ENCODE peak calls at places on chromosomes 2 and 18, in six cellular contexts. One of them, this sample, is unnamed.

GRCh38 chr2:38152093-38152492 is 76.1 kb upstream of the CYP1B1 start:
- DNase-seq in HFF-Myc: no peak
- DNase-seq in astrocyte: no peak
- DNase-seq in GM20000: no peak
- DNase-seq in endodermal cell: no peak
- DNase-seq in CD8-positive, alpha-beta T cell: no peak
- DNase-seq in this sample: no peak

GRCh38 chr18:44238911-44239310 is 441.8 kb upstream of the SETBP1 start:
- DNase-seq in HFF-Myc: no peak
- DNase-seq in astrocyte: peak
- DNase-seq in GM20000: no peak
- DNase-seq in endodermal cell: no peak
- DNase-seq in CD8-positive, alpha-beta T cell: no peak
- DNase-seq in this sample: no peak

GRCh38 chr18:31498450-31499156 is 626 bp downstream of the DSG2 start:
- DNase-seq in HFF-Myc: no peak
- DNase-seq in astrocyte: peak
- DNase-seq in GM20000: peak
- DNase-seq in endodermal cell: no peak
- DNase-seq in CD8-positive, alpha-beta T cell: no peak
- DNase-seq in this sample: no peak

GRCh38 chr18:21636769-21637168 is 24.7 kb downstream of the SNRPD1 start:
- DNase-seq in HFF-Myc: peak
- DNase-seq in astrocyte: no peak
- DNase-seq in GM20000: no peak
- DNase-seq in endodermal cell: no peak
- DNase-seq in CD8-positive, alpha-beta T cell: no peak
- DNase-seq in this sample: no peak

GRCh38 chr2:34104601-34105000 is 505.5 kb upstream of the FAM98A start:
- DNase-seq in HFF-Myc: no peak
- DNase-seq in astrocyte: no peak
- DNase-seq in GM20000: no peak
- DNase-seq in endodermal cell: no peak
- DNase-seq in CD8-positive, alpha-beta T cell: no peak
- DNase-seq in this sample: no peak

GRCh38 chr18:64332851-64333250 is 184.0 kb upstream of the LINC00305 start:
- DNase-seq in HFF-Myc: no peak
- DNase-seq in astrocyte: no peak
- DNase-seq in GM20000: no peak
- DNase-seq in endodermal cell: no peak
- DNase-seq in CD8-positive, alpha-beta T cell: no peak
- DNase-seq in this sample: no peak

GRCh38 chr2:109403841-109404201 is 209.9 kb downstream of the SEPTIN10 start:
- DNase-seq in HFF-Myc: no peak
- DNase-seq in astrocyte: no peak
- DNase-seq in GM20000: no peak
- DNase-seq in endodermal cell: no peak
- DNase-seq in CD8-positive, alpha-beta T cell: no peak
- DNase-seq in this sample: no peak

GRCh38 chr18:46155652-46156051 is 51.5 kb downstream of the HAUS1 start:
- DNase-seq in HFF-Myc: no peak
- DNase-seq in astrocyte: peak
- DNase-seq in GM20000: no peak
- DNase-seq in endodermal cell: no peak
- DNase-seq in CD8-positive, alpha-beta T cell: peak
- DNase-seq in this sample: no peak

GRCh38 chr2:118539290-118539689 is 308.2 kb downstream of the EN1 start:
- DNase-seq in HFF-Myc: no peak
- DNase-seq in astrocyte: peak
- DNase-seq in GM20000: no peak
- DNase-seq in endodermal cell: peak
- DNase-seq in CD8-positive, alpha-beta T cell: no peak
- DNase-seq in this sample: no peak

GRCh38 chr18:44887227-44887631 is 206.5 kb downstream of the SETBP1 start:
- DNase-seq in HFF-Myc: peak
- DNase-seq in astrocyte: peak
- DNase-seq in GM20000: peak
- DNase-seq in endodermal cell: peak
- DNase-seq in CD8-positive, alpha-beta T cell: no peak
- DNase-seq in this sample: no peak

GRCh38 chr2:236665130-236665529 is 95.5 kb downstream of the ACKR3 start:
- DNase-seq in HFF-Myc: no peak
- DNase-seq in astrocyte: no peak
- DNase-seq in GM20000: no peak
- DNase-seq in endodermal cell: no peak
- DNase-seq in CD8-positive, alpha-beta T cell: no peak
- DNase-seq in this sample: no peak

GRCh38 chr18:63218472-63218871 is 101.1 kb downstream of the BCL2 start:
- DNase-seq in HFF-Myc: no peak
- DNase-seq in astrocyte: no peak
- DNase-seq in GM20000: no peak
- DNase-seq in endodermal cell: no peak
- DNase-seq in CD8-positive, alpha-beta T cell: no peak
- DNase-seq in this sample: no peak

GRCh38 chr18:5294113-5294617 is 1.4 kb downstream of the ZBTB14 start:
- DNase-seq in HFF-Myc: no peak
- DNase-seq in astrocyte: no peak
- DNase-seq in GM20000: no peak
- DNase-seq in endodermal cell: no peak
- DNase-seq in CD8-positive, alpha-beta T cell: no peak
- DNase-seq in this sample: peak

GRCh38 chr2:164840930-164841718 is 499 bp downstream of the COBLL1 start:
- DNase-seq in HFF-Myc: no peak
- DNase-seq in astrocyte: peak
- DNase-seq in GM20000: peak
- DNase-seq in endodermal cell: peak
- DNase-seq in CD8-positive, alpha-beta T cell: no peak
- DNase-seq in this sample: no peak

GRCh38 chr2:41475959-41476358 is 571.9 kb upstream of the PKDCC start:
- DNase-seq in HFF-Myc: no peak
- DNase-seq in astrocyte: no peak
- DNase-seq in GM20000: peak
- DNase-seq in endodermal cell: no peak
- DNase-seq in CD8-positive, alpha-beta T cell: no peak
- DNase-seq in this sample: no peak

GRCh38 chr18:74175658-74176057 is 27.3 kb downstream of the TIMM21 start:
- DNase-seq in HFF-Myc: no peak
- DNase-seq in astrocyte: no peak
- DNase-seq in GM20000: no peak
- DNase-seq in endodermal cell: no peak
- DNase-seq in CD8-positive, alpha-beta T cell: no peak
- DNase-seq in this sample: no peak

GRCh38 chr2:20544093-20544747 is 97.3 kb downstream of the RHOB start:
- DNase-seq in HFF-Myc: no peak
- DNase-seq in astrocyte: no peak
- DNase-seq in GM20000: no peak
- DNase-seq in endodermal cell: no peak
- DNase-seq in CD8-positive, alpha-beta T cell: no peak
- DNase-seq in this sample: no peak

GRCh38 chr18:44895176-44895798 is 214.6 kb downstream of the SETBP1 start:
- DNase-seq in HFF-Myc: peak
- DNase-seq in astrocyte: peak
- DNase-seq in GM20000: peak
- DNase-seq in endodermal cell: no peak
- DNase-seq in CD8-positive, alpha-beta T cell: no peak
- DNase-seq in this sample: no peak

GRCh38 chr2:19738707-19739106 is 163.1 kb downstream of the TTC32 start:
- DNase-seq in HFF-Myc: no peak
- DNase-seq in astrocyte: no peak
- DNase-seq in GM20000: no peak
- DNase-seq in endodermal cell: no peak
- DNase-seq in CD8-positive, alpha-beta T cell: no peak
- DNase-seq in this sample: no peak

GRCh38 chr2:173205375-173205774 is 129.7 kb downstream of the MAP3K20 start:
- DNase-seq in HFF-Myc: no peak
- DNase-seq in astrocyte: no peak
- DNase-seq in GM20000: no peak
- DNase-seq in endodermal cell: no peak
- DNase-seq in CD8-positive, alpha-beta T cell: no peak
- DNase-seq in this sample: no peak

GRCh38 chr2:196338440-196338839 is 167.1 kb upstream of the STK17B start:
- DNase-seq in HFF-Myc: no peak
- DNase-seq in astrocyte: no peak
- DNase-seq in GM20000: no peak
- DNase-seq in endodermal cell: no peak
- DNase-seq in CD8-positive, alpha-beta T cell: no peak
- DNase-seq in this sample: no peak

GRCh38 chr2:1839066-1839756 is 94.9 kb upstream of the PXDN start:
- DNase-seq in HFF-Myc: no peak
- DNase-seq in astrocyte: no peak
- DNase-seq in GM20000: no peak
- DNase-seq in endodermal cell: peak
- DNase-seq in CD8-positive, alpha-beta T cell: no peak
- DNase-seq in this sample: no peak
- TF ChIP-seq CTCF in HFF-Myc: no peak
- TF ChIP-seq CTCF in astrocyte: no peak
- TF ChIP-seq CTCF in GM20000: no peak
- TF ChIP-seq CTCF in endodermal cell: peak
- TF ChIP-seq CTCF in CD8-positive, alpha-beta T cell: no peak
- TF ChIP-seq CTCF in this sample: no peak

GRCh38 chr18:48422947-48423378 is 13.8 kb upstream of the ZBTB7C start:
- DNase-seq in HFF-Myc: no peak
- DNase-seq in astrocyte: no peak
- DNase-seq in GM20000: no peak
- DNase-seq in endodermal cell: peak
- DNase-seq in CD8-positive, alpha-beta T cell: no peak
- DNase-seq in this sample: no peak

GRCh38 chr18:48418000-48418399 is 8.8 kb upstream of the ZBTB7C start:
- DNase-seq in HFF-Myc: no peak
- DNase-seq in astrocyte: no peak
- DNase-seq in GM20000: no peak
- DNase-seq in endodermal cell: no peak
- DNase-seq in CD8-positive, alpha-beta T cell: no peak
- DNase-seq in this sample: no peak

GRCh38 chr18:48418409-48419267 is 9.5 kb upstream of the ZBTB7C start:
- DNase-seq in HFF-Myc: no peak
- DNase-seq in astrocyte: no peak
- DNase-seq in GM20000: no peak
- DNase-seq in endodermal cell: no peak
- DNase-seq in CD8-positive, alpha-beta T cell: no peak
- DNase-seq in this sample: no peak

GRCh38 chr18:48419268-48420022 is 10.3 kb upstream of the ZBTB7C start:
- DNase-seq in HFF-Myc: no peak
- DNase-seq in astrocyte: no peak
- DNase-seq in GM20000: no peak
- DNase-seq in endodermal cell: peak
- DNase-seq in CD8-positive, alpha-beta T cell: no peak
- DNase-seq in this sample: no peak
- TF ChIP-seq CTCF in HFF-Myc: no peak
- TF ChIP-seq CTCF in astrocyte: no peak
- TF ChIP-seq CTCF in GM20000: no peak
- TF ChIP-seq CTCF in endodermal cell: peak
- TF ChIP-seq CTCF in CD8-positive, alpha-beta T cell: no peak
- TF ChIP-seq CTCF in this sample: no peak

GRCh38 chr2:232444409-232445148 is 11.4 kb upstream of the ALPI start:
- DNase-seq in HFF-Myc: peak
- DNase-seq in astrocyte: peak
- DNase-seq in GM20000: peak
- DNase-seq in endodermal cell: peak
- DNase-seq in CD8-positive, alpha-beta T cell: peak
- DNase-seq in this sample: no peak
- TF ChIP-seq CTCF in HFF-Myc: peak
- TF ChIP-seq CTCF in astrocyte: peak
- TF ChIP-seq CTCF in GM20000: peak
- TF ChIP-seq CTCF in endodermal cell: peak
- TF ChIP-seq CTCF in CD8-positive, alpha-beta T cell: peak
- TF ChIP-seq CTCF in this sample: no peak

GRCh38 chr2:25041307-25041927 is 459 bp upstream of the EFR3B start:
- DNase-seq in HFF-Myc: no peak
- DNase-seq in astrocyte: no peak
- DNase-seq in GM20000: peak
- DNase-seq in endodermal cell: peak
- DNase-seq in CD8-positive, alpha-beta T cell: peak
- DNase-seq in this sample: no peak
- TF ChIP-seq CTCF in HFF-Myc: peak
- TF ChIP-seq CTCF in astrocyte: peak
- TF ChIP-seq CTCF in GM20000: no peak
- TF ChIP-seq CTCF in endodermal cell: peak
- TF ChIP-seq CTCF in CD8-positive, alpha-beta T cell: no peak
- TF ChIP-seq CTCF in this sample: no peak

GRCh38 chr2:176120369-176121307 is 1.9 kb upstream of the HOXD9 start:
- DNase-seq in HFF-Myc: no peak
- DNase-seq in astrocyte: no peak
- DNase-seq in GM20000: no peak
- DNase-seq in endodermal cell: peak
- DNase-seq in CD8-positive, alpha-beta T cell: no peak
- DNase-seq in this sample: no peak
- TF ChIP-seq CTCF in HFF-Myc: no peak
- TF ChIP-seq CTCF in astrocyte: no peak
- TF ChIP-seq CTCF in GM20000: no peak
- TF ChIP-seq CTCF in endodermal cell: peak
- TF ChIP-seq CTCF in CD8-positive, alpha-beta T cell: no peak
- TF ChIP-seq CTCF in this sample: no peak

GRCh38 chr2:144159264-144159663 is 360.7 kb downstream of the ZEB2 start:
- DNase-seq in HFF-Myc: no peak
- DNase-seq in astrocyte: no peak
- DNase-seq in GM20000: no peak
- DNase-seq in endodermal cell: no peak
- DNase-seq in CD8-positive, alpha-beta T cell: no peak
- DNase-seq in this sample: no peak
- TF ChIP-seq CTCF in HFF-Myc: no peak
- TF ChIP-seq CTCF in astrocyte: no peak
- TF ChIP-seq CTCF in GM20000: no peak
- TF ChIP-seq CTCF in endodermal cell: peak
- TF ChIP-seq CTCF in CD8-positive, alpha-beta T cell: no peak
- TF ChIP-seq CTCF in this sample: no peak

DNA sequence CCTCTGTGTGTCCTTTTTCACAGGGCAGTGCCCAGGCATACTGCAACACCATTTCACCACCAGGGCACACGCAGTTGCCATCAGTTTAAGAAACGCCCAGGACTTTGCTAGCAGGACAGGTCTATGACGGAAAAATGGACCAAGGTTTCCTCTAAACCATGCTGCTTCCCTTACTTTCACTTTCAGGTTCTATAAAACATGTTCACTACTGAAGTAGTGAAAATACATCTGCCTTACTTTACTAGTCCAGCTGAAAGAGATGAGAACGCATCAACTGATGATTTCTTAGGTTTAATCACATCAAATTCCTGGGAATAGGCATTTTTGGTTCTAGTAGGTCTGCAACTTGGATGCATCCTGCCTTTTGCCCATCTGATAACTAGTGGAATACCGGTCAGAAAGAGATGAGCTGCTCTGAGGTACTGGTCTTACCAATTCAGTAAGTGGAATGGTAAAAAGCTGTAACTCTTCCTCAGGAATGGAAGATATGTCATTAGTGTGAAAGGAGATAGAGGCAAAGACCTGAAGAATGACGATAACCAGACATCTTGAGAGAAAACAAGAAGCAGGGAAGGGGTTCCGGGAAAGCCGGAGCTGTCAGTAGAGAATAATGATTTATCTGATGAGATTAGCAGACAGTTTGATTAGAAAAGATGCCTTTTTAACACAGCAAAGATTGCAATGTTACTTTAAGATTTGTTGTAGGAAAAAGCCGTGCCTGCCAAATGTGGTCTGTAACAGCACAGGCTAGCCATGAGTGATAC is 110.3 kb downstream of the TCF4 start:
- DNase-seq in HFF-Myc: no peak
- DNase-seq in astrocyte: peak
- DNase-seq in GM20000: peak
- DNase-seq in endodermal cell: no peak
- DNase-seq in CD8-positive, alpha-beta T cell: no peak
- DNase-seq in this sample: no peak
- TF ChIP-seq CTCF in HFF-Myc: peak
- TF ChIP-seq CTCF in astrocyte: peak
- TF ChIP-seq CTCF in GM20000: no peak
- TF ChIP-seq CTCF in endodermal cell: peak
- TF ChIP-seq CTCF in CD8-positive, alpha-beta T cell: no peak
- TF ChIP-seq CTCF in this sample: no peak

GRCh38 chr2:103289101-103289725 is 527.4 kb downstream of the TMEM182 start:
- DNase-seq in HFF-Myc: no peak
- DNase-seq in astrocyte: peak
- DNase-seq in GM20000: no peak
- DNase-seq in endodermal cell: peak
- DNase-seq in CD8-positive, alpha-beta T cell: no peak
- DNase-seq in this sample: no peak
- TF ChIP-seq CTCF in HFF-Myc: no peak
- TF ChIP-seq CTCF in astrocyte: peak
- TF ChIP-seq CTCF in GM20000: no peak
- TF ChIP-seq CTCF in endodermal cell: peak
- TF ChIP-seq CTCF in CD8-positive, alpha-beta T cell: no peak
- TF ChIP-seq CTCF in this sample: no peak

This sample was measured in omental fat pad.